ENCODE peak calls at places on chromosomes 1 and 21, in nine cellular contexts. C is kidney tubule cell; H is EL; X is left ventricle myocardium inferior; W is GM04503; F is body of pancreas; B is globus pallidus; A is EH; N is CD8-positive, alpha-beta T cell. R is an unnamed sample.

GRCh38 chr1:223031690-223032601 is 111.1 kb downstream of the TLR5 start:
- DNase-seq in C (no peak), X (peak), A (peak), F (no peak), N (no peak), W (peak), B (no peak), H (peak), R (no peak)

GRCh38 chr21:43268086-43268803 is 99.4 kb downstream of the CRYAA start:
- DNase-seq in N (no peak), H (no peak), F (no peak), B (peak), X (peak), A (no peak), W (no peak), C (no peak), R (no peak)

GRCh38 chr1:30467101-30467500 is 256.3 kb downstream of the MATN1 start:
- DNase-seq in A (no peak), X (no peak), C (no peak), H (no peak), B (no peak), W (no peak), F (no peak), N (no peak), R (no peak)

GRCh38 chr1:161088587-161089110 is 709 bp downstream of the NECTIN4 start:
- DNase-seq in H (peak), W (no peak), C (peak), A (peak), N (no peak), X (no peak), B (no peak), F (peak), R (no peak)

GRCh38 chr1:86713477-86713876 is 9.1 kb downstream of the SH3GLB1 start:
- DNase-seq in B (no peak), F (no peak), X (no peak), N (no peak), A (no peak), W (no peak), H (no peak), C (no peak), R (no peak)

GRCh38 chr1:163202833-163203451 is at the start of gene RGS5:
- DNase-seq in C (peak), W (no peak), F (no peak), N (no peak), X (no peak), H (peak), B (no peak), A (peak), R (no peak)

GRCh38 chr1:27878038-27878437 is 5.7 kb downstream of the THEMIS2 start:
- DNase-seq in W (no peak), H (no peak), B (no peak), A (no peak), X (no peak), C (no peak), N (no peak), F (no peak), R (no peak)

GRCh38 chr1:205041998-205042910 is 758 bp upstream of the CNTN2 start:
- DNase-seq in C (no peak), X (no peak), H (no peak), W (no peak), F (no peak), N (no peak), B (peak), A (no peak), R (no peak)

GRCh38 chr1:164768045-164768402 is 209.0 kb downstream of the PBX1 start:
- DNase-seq in C (peak), X (no peak), N (no peak), W (no peak), F (no peak), B (no peak), A (peak), H (peak), R (no peak)

GRCh38 chr1:39729030-39729429 is 9.7 kb upstream of the PPIE start:
- DNase-seq in W (no peak), X (no peak), N (no peak), A (no peak), B (no peak), C (no peak), H (no peak), F (no peak), R (no peak)

GRCh38 chr1:2174348-2175054 is 20.1 kb downstream of the FAAP20 start:
- DNase-seq in A (peak), C (peak), X (peak), F (peak), H (peak), B (peak), W (no peak), N (no peak), R (peak)

GRCh38 chr1:111334169-111334568 is 43.5 kb downstream of the CHIA start:
- DNase-seq in W (no peak), B (peak), A (peak), N (peak), C (peak), X (peak), F (no peak), H (peak), R (peak)

GRCh38 chr1:224641030-224641429 is 24.9 kb downstream of the CNIH3 start:
- DNase-seq in B (no peak), H (no peak), C (no peak), A (no peak), N (no peak), X (no peak), W (no peak), F (peak), R (peak)

GRCh38 chr1:186535388-186536133 is 74.6 kb upstream of the PDC start:
- DNase-seq in C (peak), A (peak), B (no peak), W (peak), N (no peak), F (no peak), X (no peak), H (peak), R (no peak)

GRCh38 chr1:54229281-54229891 is 29.4 kb downstream of the MRPL37 start:
- DNase-seq in A (peak), C (peak), B (no peak), X (no peak), N (no peak), H (peak), F (no peak), W (no peak), R (no peak)

GRCh38 chr1:237875291-237875690 is 15.4 kb downstream of the ZP4 start:
- DNase-seq in X (no peak), W (no peak), H (peak), N (no peak), F (no peak), B (no peak), C (peak), A (no peak), R (no peak)

GRCh38 chr1:79204774-79205173 is 198.2 kb upstream of the ADGRL4 start:
- DNase-seq in A (no peak), F (no peak), X (no peak), H (no peak), W (no peak), C (no peak), B (no peak), N (no peak), R (no peak)

GRCh38 chr1:217747156-217747769 is 116.1 kb downstream of the SPATA17 start:
- DNase-seq in X (no peak), A (peak), H (peak), C (peak), B (peak), N (no peak), W (no peak), F (no peak), R (peak)

GRCh38 chr1:244273845-244274619 is 177.7 kb downstream of the ADSS2 start:
- DNase-seq in N (no peak), A (peak), H (peak), F (peak), C (peak), W (peak), X (peak), B (peak), R (no peak)

GRCh38 chr21:41169701-41170100 is 1.7 kb downstream of the BACE2 start:
- DNase-seq in B (no peak), W (no peak), F (no peak), C (peak), N (no peak), X (no peak), A (no peak), H (no peak), R (no peak)

GRCh38 chr1:19287436-19288185 is 959 bp downstream of the AKR7A3 start:
- DNase-seq in N (no peak), C (no peak), A (no peak), B (no peak), H (no peak), F (peak), X (no peak), W (no peak), R (no peak)

GRCh38 chr1:169348356-169349036 is 19.1 kb downstream of the NME7 start:
- DNase-seq in H (peak), A (peak), B (peak), F (no peak), N (no peak), C (peak), X (no peak), W (no peak), R (peak)

GRCh38 chr1:221097479-221098281 is 218.4 kb downstream of the HLX start:
- DNase-seq in H (peak), C (peak), A (peak), B (no peak), N (no peak), W (peak), X (no peak), F (no peak), R (no peak)

GRCh38 chr1:168483531-168483930 is 60.3 kb downstream of the XCL2 start:
- DNase-seq in B (no peak), X (no peak), F (no peak), C (peak), N (no peak), A (peak), W (peak), H (peak), R (no peak)

GRCh38 chr21:33403128-33403785 is at the start of gene IFNGR2:
- DNase-seq in F (peak), W (no peak), A (peak), H (peak), N (peak), X (peak), B (no peak), C (peak), R (peak)

GRCh38 chr1:186682721-186683120 is 2.5 kb upstream of the PTGS2 start:
- DNase-seq in B (no peak), N (no peak), X (no peak), F (no peak), C (no peak), W (no peak), H (peak), A (peak), R (no peak)

GRCh38 chr1:81021134-81021533 is 779.6 kb upstream of the ADGRL2 start:
- DNase-seq in H (no peak), B (no peak), W (no peak), A (no peak), F (no peak), N (no peak), X (no peak), C (no peak), R (no peak)

GRCh38 chr1:186022184-186022583 is 288.0 kb downstream of the HMCN1 start:
- DNase-seq in H (no peak), F (no peak), N (no peak), B (no peak), X (no peak), W (no peak), A (no peak), C (no peak), R (no peak)

GRCh38 chr1:225885336-225885735 is 3.2 kb upstream of the TMEM63A start:
- DNase-seq in B (no peak), F (no peak), W (no peak), H (no peak), C (no peak), A (no peak), N (no peak), X (no peak), R (no peak)

R was measured in NCI-H2171.